ENCODE peak calls at places on chromosomes 13 and 19, in nine cellular contexts. X, M, Q, E, L, B, Z, Y and K are unnamed samples.

GRCh38 chr13:34124912-34125311 is 307.0 kb downstream of the RFC3 start:
- DNase-seq in X (peak), M (no peak), Q (no peak), E (no peak), L (no peak), B (no peak), Z (no peak), Y (no peak), K (no peak)

GRCh38 chr13:30121666-30122065 is 185.7 kb downstream of the KATNAL1 start:
- DNase-seq in X (no peak), M (no peak), Q (no peak), E (no peak), L (no peak), B (no peak), Z (no peak), Y (no peak), K (no peak)

GRCh38 chr13:67147257-67148218 is 82.6 kb downstream of the PCDH9 start:
- DNase-seq in X (no peak), M (no peak), Q (no peak), E (no peak), L (peak), B (peak), Z (no peak), Y (peak), K (no peak)

GRCh38 chr19:46746281-46746965 is at the start of gene STRN4:
- DNase-seq in X (peak), M (peak), Q (peak), E (peak), L (no peak), B (no peak), Z (peak), Y (peak), K (no peak)

GRCh38 chr13:32309812-32310706 is 5.1 kb downstream of the ZAR1L start:
- DNase-seq in X (peak), M (no peak), Q (no peak), E (no peak), L (peak), B (peak), Z (no peak), Y (peak), K (no peak)

GRCh38 chr19:35041548-35042055 is at the start of gene HPN:
- DNase-seq in X (no peak), M (no peak), Q (no peak), E (no peak), L (no peak), B (no peak), Z (no peak), Y (no peak), K (no peak)

GRCh38 chr19:18292810-18293641 is 11.6 kb upstream of the JUND start:
- DNase-seq in X (peak), M (peak), Q (no peak), E (no peak), L (peak), B (peak), Z (no peak), Y (peak), K (no peak)

GRCh38 chr13:55815458-55816033 is 1325.2 kb upstream of the PRR20A start:
- DNase-seq in X (no peak), M (no peak), Q (no peak), E (no peak), L (no peak), B (no peak), Z (no peak), Y (no peak), K (no peak)

GRCh38 chr13:69524459-69525155 is 583.0 kb upstream of the ATXN8OS start:
- DNase-seq in X (no peak), M (no peak), Q (no peak), E (no peak), L (no peak), B (no peak), Z (no peak), Y (no peak), K (no peak)

GRCh38 chr19:10430505-10431253 is 10.3 kb downstream of the PDE4A start:
- DNase-seq in X (no peak), M (no peak), Q (peak), E (no peak), L (peak), B (no peak), Z (no peak), Y (peak), K (no peak)

GRCh38 chr13:28495586-28496564 is 947 bp upstream of the FLT1 start:
- DNase-seq in X (no peak), M (no peak), Q (no peak), E (no peak), L (no peak), B (no peak), Z (no peak), Y (no peak), K (no peak)

GRCh38 chr19:13036366-13036976 is 41.2 kb downstream of the NFIX start:
- DNase-seq in X (peak), M (no peak), Q (no peak), E (no peak), L (peak), B (peak), Z (no peak), Y (peak), K (no peak)

GRCh38 chr13:38537026-38537425 is 149.9 kb upstream of the FREM2 start:
- DNase-seq in X (no peak), M (no peak), Q (no peak), E (no peak), L (no peak), B (no peak), Z (no peak), Y (no peak), K (no peak)

GRCh38 chr13:95440441-95441088 is 112.0 kb upstream of the CLDN10 start:
- DNase-seq in X (no peak), M (no peak), Q (no peak), E (no peak), L (no peak), B (no peak), Z (no peak), Y (peak), K (no peak)

GRCh38 chr13:73450583-73450982 is 391.8 kb downstream of the KLF5 start:
- DNase-seq in X (no peak), M (no peak), Q (no peak), E (no peak), L (no peak), B (no peak), Z (no peak), Y (no peak), K (no peak)

GRCh38 chr19:5959260-5960004 is 18.5 kb downstream of the RANBP3 start:
- DNase-seq in X (no peak), M (no peak), Q (no peak), E (no peak), L (no peak), B (no peak), Z (no peak), Y (no peak), K (no peak)

GRCh38 chr19:41994521-41994971 is 516 bp upstream of the ATP1A3 start:
- DNase-seq in X (no peak), M (no peak), Q (no peak), E (no peak), L (no peak), B (no peak), Z (no peak), Y (no peak), K (no peak)

GRCh38 chr13:50644081-50644871 is 199.2 kb downstream of the DLEU7 start:
- DNase-seq in X (no peak), M (no peak), Q (no peak), E (no peak), L (no peak), B (no peak), Z (no peak), Y (no peak), K (no peak)

GRCh38 chr19:6324757-6325156 is 8.7 kb downstream of the ACER1 start:
- DNase-seq in X (no peak), M (no peak), Q (no peak), E (no peak), L (no peak), B (no peak), Z (no peak), Y (no peak), K (no peak)

GRCh38 chr19:54420383-54421168 is 5.3 kb downstream of the TTYH1 start:
- DNase-seq in X (no peak), M (no peak), Q (no peak), E (no peak), L (no peak), B (peak), Z (no peak), Y (peak), K (no peak)

GRCh38 chr19:50669319-50670101 is 20.3 kb downstream of the C19orf81 start:
- DNase-seq in X (no peak), M (no peak), Q (no peak), E (no peak), L (peak), B (peak), Z (no peak), Y (peak), K (no peak)

GRCh38 chr13:35164324-35164932 is 222.4 kb downstream of the NBEA start:
- DNase-seq in X (peak), M (no peak), Q (no peak), E (no peak), L (peak), B (peak), Z (no peak), Y (peak), K (no peak)